ENCODE peak calls at places on chromosomes 3 and 15, in seven cellular contexts. D is NCI-H1105 treated with DMSO at 0.1 percent for 48 hours, R is fibroblast of pulmonary artery, S is A172, B is posterior vena cava, T is AG09319, Q is bronchial epithelial cell. M is an unnamed sample.

GRCh38 chr3:130470132-130470531 is 46.8 kb upstream of the COL6A6 start:
- DNase-seq in D (no peak), T (no peak), R (no peak), S (no peak), B (no peak), Q (peak), M (peak)

GRCh38 chr3:141802316-141803077 is 39.3 kb downstream of the GRK7 start:
- DNase-seq in R (no peak), D (no peak), S (no peak), Q (no peak), T (no peak), B (no peak), M (no peak)

GRCh38 chr3:107734317-107734716 is 211.6 kb downstream of the BBX start:
- DNase-seq in B (no peak), T (no peak), D (no peak), Q (no peak), S (no peak), R (no peak), M (no peak)

GRCh38 chr3:127741246-127741645 is 68.5 kb downstream of the ABTB1 start:
- DNase-seq in Q (no peak), D (no peak), R (no peak), T (no peak), S (no peak), B (no peak), M (no peak)

GRCh38 chr3:188796122-188796631 is 375.6 kb upstream of the TPRG1 start:
- DNase-seq in R (peak), Q (peak), B (no peak), S (peak), T (no peak), D (no peak), M (peak)

GRCh38 chr15:37582852-37583251 is 351.6 kb upstream of the TMCO5A start:
- DNase-seq in D (no peak), S (no peak), T (no peak), Q (no peak), B (no peak), R (no peak), M (no peak)

GRCh38 chr15:31437686-31438085 is 111.1 kb downstream of the KLF13 start:
- DNase-seq in R (no peak), Q (no peak), D (no peak), B (no peak), S (no peak), T (no peak), M (no peak)

GRCh38 chr3:185680216-185680615 is 94.1 kb downstream of the SENP2 start:
- DNase-seq in R (no peak), B (no peak), T (no peak), S (no peak), D (no peak), Q (no peak), M (no peak)

GRCh38 chr3:108477511-108478147 is 32.8 kb downstream of the MYH15 start:
- DNase-seq in R (peak), D (peak), T (peak), S (peak), Q (peak), B (no peak), M (no peak)

GRCh38 chr3:53071882-53072431 is 26.1 kb upstream of the SFMBT1 start:
- DNase-seq in S (no peak), Q (no peak), D (no peak), B (peak), T (no peak), R (no peak), M (no peak)

GRCh38 chr15:41944313-41944940 is 27.9 kb downstream of the EHD4 start:
- DNase-seq in Q (peak), D (no peak), R (peak), S (peak), B (peak), T (peak), M (peak)

GRCh38 chr3:14816359-14816758 is 2.4 kb upstream of the FGD5 start:
- DNase-seq in R (no peak), T (no peak), Q (no peak), B (no peak), D (no peak), S (no peak), M (no peak)

GRCh38 chr3:79930196-79930595 is 162.4 kb upstream of the ROBO1 start:
- DNase-seq in B (peak), T (no peak), R (no peak), S (no peak), Q (no peak), D (no peak), M (no peak)

GRCh38 chr3:72797773-72798543 is 50.3 kb downstream of the SHQ1 start:
- DNase-seq in R (peak), S (no peak), T (no peak), Q (no peak), B (peak), D (peak), M (no peak)

GRCh38 chr3:104279617-104280016 is 1087.1 kb upstream of the ALCAM start:
- DNase-seq in B (no peak), R (peak), S (peak), D (no peak), T (no peak), Q (peak), M (peak)

GRCh38 chr15:58551764-58552504 is 120.1 kb downstream of the LIPC start:
- DNase-seq in D (no peak), S (peak), T (peak), Q (peak), R (peak), B (no peak), M (peak)

GRCh38 chr15:38842991-38843610 is 278.5 kb upstream of the RASGRP1 start:
- DNase-seq in D (no peak), Q (no peak), B (no peak), S (no peak), T (no peak), R (peak), M (no peak)

GRCh38 chr3:32376098-32376497 is 15.6 kb upstream of the CMTM7 start:
- DNase-seq in R (peak), S (no peak), Q (no peak), B (no peak), T (no peak), D (no peak), M (peak)

GRCh38 chr3:13161021-13161759 is 88.0 kb upstream of the IQSEC1 start:
- DNase-seq in D (no peak), T (no peak), Q (no peak), R (no peak), B (peak), S (peak), M (no peak)

GRCh38 chr3:15409774-15410173 is 17.6 kb downstream of the METTL6 start:
- DNase-seq in S (no peak), D (no peak), T (no peak), B (no peak), Q (no peak), R (no peak), M (no peak)

GRCh38 chr3:147793841-147794240 is 384.7 kb downstream of the ZIC1 start:
- DNase-seq in S (no peak), B (no peak), R (no peak), Q (no peak), T (no peak), D (no peak), M (no peak)

GRCh38 chr3:64209866-64210609 is 15.2 kb downstream of the PRICKLE2 start:
- DNase-seq in D (no peak), B (peak), Q (no peak), R (peak), T (no peak), S (peak), M (no peak)

GRCh38 chr15:64688179-64688578 is 87.2 kb downstream of the RBPMS2 start:
- DNase-seq in S (no peak), R (no peak), T (no peak), D (no peak), B (no peak), Q (no peak), M (no peak)

GRCh38 chr15:77577350-77577749 is 55.4 kb downstream of the LINGO1 start:
- DNase-seq in B (no peak), S (no peak), Q (no peak), T (no peak), D (no peak), R (no peak), M (no peak)

GRCh38 chr3:37375184-37376120 is 201.1 kb upstream of the LRRFIP2 start:
- DNase-seq in R (no peak), T (no peak), Q (no peak), D (no peak), B (no peak), S (no peak), M (no peak)

GRCh38 chr3:51610708-51611107 is 60.3 kb upstream of the TEX264 start:
- DNase-seq in Q (no peak), R (no peak), B (no peak), D (no peak), T (peak), S (no peak), M (no peak)

GRCh38 chr15:59616390-59616789 is 4.8 kb downstream of the GCNT3 start:
- DNase-seq in Q (peak), B (no peak), S (no peak), T (no peak), D (no peak), R (no peak), M (no peak)

GRCh38 chr3:120272294-120272693 is 12.7 kb downstream of the GPR156 start:
- DNase-seq in S (no peak), B (no peak), D (no peak), T (no peak), Q (no peak), R (no peak), M (no peak)

GRCh38 chr3:171607452-171607851 is 147.2 kb upstream of the TNIK start:
- DNase-seq in D (no peak), R (no peak), T (no peak), S (no peak), B (no peak), Q (no peak), M (no peak)

M was measured in foreskin keratinocyte.